ENCODE peak calls at places on chromosomes 6 and 20, in ten cellular contexts. E, P, U, S, J, L, G, I, C and X are unnamed samples.

GRCh38 chr6:151869345-151869744 is 61.9 kb downstream of the ESR1 start:
- DNase-seq in E (no peak), P (no peak), U (peak; percentile 21), S (peak; percentile 9), J (no peak), L (no peak), G (no peak), I (no peak), C (no peak), X (no peak)

GRCh38 chr20:61437280-61438206 is 185.5 kb downstream of the CDH4 start:
- DNase-seq in E (no peak), P (no peak), U (no peak), S (peak; percentile 66), J (no peak), L (no peak), G (no peak), I (peak; percentile 20), C (no peak), X (no peak)

GRCh38 chr6:84825461-84825860 is 61.1 kb upstream of the TBX18 start:
- DNase-seq in E (no peak), P (no peak), U (peak; percentile 32), S (peak; percentile 46), J (no peak), L (no peak), G (no peak), I (no peak), C (no peak), X (no peak)

GRCh38 chr6:74368746-74369145 is 672.7 kb downstream of the CD109 start:
- DNase-seq in E (no peak), P (no peak), U (no peak), S (peak; percentile 60), J (no peak), L (no peak), G (no peak), I (no peak), C (no peak), X (no peak)

GRCh38 chr6:105431226-105431625 is 28.3 kb upstream of the PREP start:
- DNase-seq in E (peak; percentile 12), P (no peak), U (peak; percentile 55), S (peak; percentile 75), J (no peak), L (peak; percentile 21), G (no peak), I (peak; percentile 67), C (peak; percentile 57), X (peak; percentile 10)

GRCh38 chr20:59441306-59441705 is 140.9 kb downstream of the EDN3 start:
- DNase-seq in E (no peak), P (no peak), U (no peak), S (no peak), J (no peak), L (no peak), G (no peak), I (no peak), C (no peak), X (no peak)

GRCh38 chr6:130026859-130027258 is 8.5 kb downstream of the L3MBTL3 start:
- DNase-seq in E (no peak), P (no peak), U (no peak), S (peak; percentile 5), J (no peak), L (no peak), G (no peak), I (no peak), C (no peak), X (no peak)

GRCh38 chr6:167162591-167162990 is 4.8 kb upstream of the GPR31 start:
- DNase-seq in E (no peak), P (no peak), U (no peak), S (no peak), J (no peak), L (no peak), G (no peak), I (no peak), C (no peak), X (no peak)

GRCh38 chr6:116531675-116532570 is 13.6 kb downstream of the TRAPPC3L start:
- DNase-seq in E (peak; percentile 53), P (peak; percentile 40), U (peak; percentile 74), S (peak; percentile 50), J (peak; percentile 79), L (peak; percentile 41), G (peak; percentile 32), I (peak; percentile 71), C (peak; percentile 40), X (peak; percentile 55)

GRCh38 chr20:62493886-62494285 is 18.1 kb upstream of the GATA5 start:
- DNase-seq in E (no peak), P (no peak), U (no peak), S (no peak), J (no peak), L (no peak), G (no peak), I (no peak), C (no peak), X (no peak)

GRCh38 chr6:128482642-128483041 is 37.8 kb downstream of the PTPRK start:
- DNase-seq in E (no peak), P (no peak), U (no peak), S (no peak), J (no peak), L (peak; percentile 16), G (no peak), I (peak; percentile 98), C (no peak), X (peak; percentile 50)

GRCh38 chr6:22221630-22222029 is 75.2 kb downstream of the PRL start:
- DNase-seq in E (no peak), P (no peak), U (no peak), S (no peak), J (no peak), L (no peak), G (no peak), I (no peak), C (no peak), X (no peak)

GRCh38 chr20:20495719-20496474 is 128.0 kb downstream of the INSM1 start:
- DNase-seq in E (no peak), P (no peak), U (no peak), S (no peak), J (no peak), L (no peak), G (no peak), I (no peak), C (no peak), X (no peak)

GRCh38 chr6:126033696-126034095 is 47.4 kb downstream of the TRMT11 start:
- DNase-seq in E (no peak), P (no peak), U (peak; percentile 78), S (peak; percentile 93), J (no peak), L (peak; percentile 23), G (no peak), I (peak; percentile 77), C (peak; percentile 19), X (no peak)

GRCh38 chr6:116426551-116426950 is 34.6 kb upstream of the CALHM6 start:
- DNase-seq in E (no peak), P (no peak), U (no peak), S (no peak), J (no peak), L (no peak), G (no peak), I (no peak), C (no peak), X (no peak)

GRCh38 chr6:168099201-168100010 is 20.4 kb upstream of the FRMD1 start:
- DNase-seq in E (no peak), P (no peak), U (no peak), S (no peak), J (peak; percentile 57), L (no peak), G (no peak), I (no peak), C (no peak), X (no peak)

GRCh38 chr20:61795669-61796630 is 269.7 kb downstream of the TAF4 start:
- DNase-seq in E (no peak), P (no peak), U (no peak), S (no peak), J (no peak), L (no peak), G (no peak), I (no peak), C (no peak), X (no peak)

GRCh38 chr6:134703206-134703605 is 246.7 kb downstream of the ALDH8A1 start:
- DNase-seq in E (no peak), P (no peak), U (no peak), S (no peak), J (no peak), L (no peak), G (no peak), I (no peak), C (no peak), X (no peak)

GRCh38 chr20:33423141-33423834 is 20.3 kb downstream of the SNTA1 start:
- DNase-seq in E (no peak), P (no peak), U (peak; percentile 91), S (peak; percentile 83), J (no peak), L (no peak), G (no peak), I (no peak), C (no peak), X (no peak)

GRCh38 chr6:39558079-39558478 is 167.1 kb downstream of the KIF6 start:
- DNase-seq in E (no peak), P (no peak), U (no peak), S (no peak), J (no peak), L (peak; percentile 5), G (no peak), I (no peak), C (no peak), X (peak; percentile 52)

GRCh38 chr20:15613530-15613929 is 959.7 kb downstream of the KIF16B start:
- DNase-seq in E (no peak), P (no peak), U (no peak), S (no peak), J (no peak), L (no peak), G (no peak), I (no peak), C (no peak), X (no peak)

GRCh38 chr20:51661609-51662178 is 106.5 kb downstream of the ATP9A start:
- DNase-seq in E (peak; percentile 3), P (no peak), U (peak; percentile 29), S (peak; percentile 97), J (no peak), L (no peak), G (no peak), I (no peak), C (no peak), X (no peak)

GRCh38 chr6:75430631-75431345 is 62.8 kb downstream of the FILIP1 start:
- DNase-seq in E (no peak), P (no peak), U (no peak), S (peak; percentile 55), J (no peak), L (no peak), G (no peak), I (no peak), C (no peak), X (no peak)